ENCODE peak calls at places on chromosomes 11 and 22, in ten cellular contexts. A is heart right ventricle, J is transverse colon, M is mesothelial cell of epicardium, R is neural crest cell, T is RWPE1, P is AG04450, C is PC-9, U is glutamatergic neuron, N is HFF-Myc. H is an unnamed sample.

GRCh38 chr11:2860636-2861035 is 24.9 kb downstream of the CDKN1C start:
- DNase-seq in T (peak), N (no peak), P (no peak), C (peak), M (no peak), U (no peak), A (no peak), J (peak), R (no peak), H (peak)

GRCh38 chr11:35478411-35479139 is 46.8 kb downstream of the PAMR1 start:
- DNase-seq in J (peak), R (no peak), N (no peak), P (no peak), M (no peak), U (no peak), T (no peak), C (no peak), A (no peak), H (no peak)

GRCh38 chr11:113849713-113850112 is 25.7 kb downstream of the USP28 start:
- DNase-seq in U (no peak), T (no peak), M (no peak), A (no peak), P (no peak), R (no peak), C (no peak), N (no peak), J (no peak), H (no peak)

GRCh38 chr11:2886191-2886894 is 768 bp upstream of the CDKN1C start:
- DNase-seq in P (no peak), U (peak), T (no peak), M (no peak), N (no peak), J (no peak), R (peak), A (peak), C (no peak), H (no peak)

GRCh38 chr22:44304906-44305305 is 7.8 kb downstream of the SHISAL1 start:
- DNase-seq in J (no peak), R (no peak), N (no peak), A (no peak), U (no peak), C (no peak), P (no peak), T (no peak), M (no peak), H (no peak)

GRCh38 chr11:31397239-31397834 is 27.7 kb downstream of the DNAJC24 start:
- DNase-seq in R (no peak), M (no peak), P (no peak), J (no peak), C (no peak), T (peak), U (no peak), A (no peak), N (no peak), H (no peak)

GRCh38 chr22:46634011-46634699 is 14.0 kb downstream of the GRAMD4 start:
- DNase-seq in R (no peak), C (no peak), J (no peak), U (no peak), M (no peak), P (no peak), T (no peak), A (peak), N (no peak), H (peak)

GRCh38 chr11:86983071-86983488 is 27.9 kb upstream of the FZD4 start:
- DNase-seq in N (no peak), C (peak), T (peak), R (no peak), P (no peak), U (no peak), J (no peak), M (no peak), A (peak), H (no peak)

GRCh38 chr11:86138958-86139357 is 70.1 kb upstream of the PICALM start:
- DNase-seq in A (no peak), J (no peak), P (no peak), C (no peak), M (no peak), U (no peak), T (no peak), N (no peak), R (no peak), H (no peak)

GRCh38 chr11:3080733-3081385 is 23.6 kb upstream of the CARS1 start:
- DNase-seq in T (no peak), A (no peak), R (no peak), J (no peak), N (no peak), C (no peak), P (no peak), U (no peak), M (no peak), H (no peak)

GRCh38 chr11:88534185-88534584 is 196.6 kb upstream of the CTSC start:
- DNase-seq in C (no peak), J (no peak), M (no peak), P (no peak), N (no peak), U (no peak), T (no peak), A (no peak), R (no peak), H (no peak)

GRCh38 chr11:129451524-129451923 is 75.9 kb downstream of the BARX2 start:
- DNase-seq in U (no peak), C (no peak), M (no peak), P (no peak), T (peak), A (no peak), N (no peak), J (no peak), R (no peak), H (no peak)

GRCh38 chr11:32779131-32779530 is 15.3 kb downstream of the CCDC73 start:
- DNase-seq in T (no peak), C (no peak), U (no peak), R (no peak), M (no peak), P (no peak), J (no peak), A (no peak), N (no peak), H (no peak)

GRCh38 chr11:128988224-128988970 is 45.7 kb upstream of the TP53AIP1 start:
- DNase-seq in U (no peak), N (no peak), M (no peak), T (no peak), C (no peak), R (no peak), A (no peak), P (no peak), J (no peak), H (no peak)

GRCh38 chr11:64348611-64349387 is 8.8 kb downstream of the CCDC88B start:
- DNase-seq in A (no peak), U (peak), M (no peak), R (no peak), T (no peak), P (no peak), C (no peak), N (no peak), J (no peak), H (no peak)

GRCh38 chr11:75013051-75013450 is 24.3 kb downstream of the NEU3 start:
- DNase-seq in T (no peak), U (no peak), J (no peak), C (no peak), M (no peak), R (no peak), P (no peak), N (no peak), A (no peak), H (no peak)

GRCh38 chr11:129854229-129854805 is 38.7 kb downstream of the TMEM45B start:
- DNase-seq in A (no peak), N (no peak), M (no peak), U (no peak), C (peak), R (no peak), J (no peak), P (no peak), T (no peak), H (no peak)

GRCh38 chr22:48347311-48347710 is 1480.4 kb downstream of the BRD1 start:
- DNase-seq in C (no peak), U (no peak), M (no peak), T (no peak), J (no peak), P (no peak), N (no peak), R (no peak), A (no peak), H (no peak)

GRCh38 chr22:25658641-25659040 is 83.3 kb upstream of the MYO18B start:
- DNase-seq in J (no peak), U (no peak), A (no peak), R (no peak), M (no peak), P (no peak), N (no peak), T (no peak), C (no peak), H (no peak)

GRCh38 chr11:94186342-94187203 is 57.9 kb downstream of the PANX1 start:
- DNase-seq in U (no peak), M (no peak), T (no peak), P (no peak), R (no peak), C (no peak), J (no peak), N (no peak), A (no peak), H (no peak)

GRCh38 chr11:84626256-84626655 is 1000.9 kb downstream of the DLG2 start:
- DNase-seq in A (no peak), T (no peak), N (no peak), J (no peak), R (no peak), P (no peak), C (no peak), U (no peak), M (no peak), H (no peak)

GRCh38 chr22:44129614-44129976 is 51.1 kb upstream of the PARVG start:
- DNase-seq in T (no peak), R (no peak), C (no peak), P (no peak), M (no peak), U (no peak), J (no peak), N (peak), A (no peak), H (no peak)

GRCh38 chr22:32532819-32533128 is 58.2 kb downstream of the FBXO7 start:
- DNase-seq in A (no peak), P (no peak), R (no peak), T (no peak), J (no peak), C (no peak), N (no peak), U (no peak), M (no peak), H (no peak)

GRCh38 chr11:57484141-57484710 is 23.9 kb downstream of the RTN4RL2 start:
- DNase-seq in C (no peak), M (no peak), P (no peak), U (no peak), A (no peak), J (no peak), T (no peak), N (no peak), R (no peak), H (no peak)

GRCh38 chr11:134512791-134513538 is 100.9 kb upstream of the B3GAT1 start:
- DNase-seq in R (no peak), N (no peak), A (no peak), C (no peak), T (no peak), P (no peak), U (no peak), M (peak), J (no peak), H (no peak)

GRCh38 chr11:57476223-57476882 is 16.0 kb downstream of the RTN4RL2 start:
- DNase-seq in R (no peak), N (no peak), A (peak), U (peak), J (peak), M (no peak), C (peak), T (no peak), P (no peak), H (no peak)

GRCh38 chr11:100932474-100933100 is 197.0 kb downstream of the PGR start:
- DNase-seq in C (no peak), P (no peak), A (no peak), M (no peak), T (peak), N (peak), R (no peak), J (no peak), U (no peak), H (no peak)

GRCh38 chr22:12601870-12602779 is 2925.9 kb upstream of the OR11H1 start:
- DNase-seq in J (no peak), C (no peak), R (no peak), P (no peak), M (no peak), T (no peak), A (peak), U (peak), N (no peak), H (no peak)

GRCh38 chr11:34915136-34916013 is 804 bp downstream of the APIP start:
- DNase-seq in U (no peak), T (no peak), J (no peak), R (no peak), N (no peak), M (no peak), A (no peak), P (no peak), C (no peak), H (no peak)

GRCh38 chr22:46083383-46084350 is 66.7 kb upstream of the PPARA start:
- DNase-seq in U (no peak), J (peak), R (no peak), T (no peak), C (no peak), M (no peak), A (peak), N (no peak), P (no peak), H (no peak)

GRCh38 chr11:94774345-94774744 is 6.2 kb downstream of the AMOTL1 start:
- DNase-seq in M (no peak), C (no peak), T (no peak), A (no peak), J (no peak), R (no peak), N (no peak), P (no peak), U (no peak), H (no peak)

GRCh38 chr11:46551261-46551660 is 42.6 kb downstream of the AMBRA1 start:
- DNase-seq in J (no peak), C (no peak), U (no peak), A (no peak), M (no peak), P (no peak), T (no peak), R (no peak), N (no peak), H (no peak)

GRCh38 chr11:59528741-59529140 is 17.4 kb downstream of the OR4D9 start:
- DNase-seq in U (no peak), T (no peak), M (no peak), N (no peak), J (no peak), R (no peak), C (no peak), A (no peak), P (no peak), H (no peak)

GRCh38 chr11:63567044-63567840 is 4.1 kb upstream of the PLAAT2 start:
- DNase-seq in P (peak), T (peak), C (peak), N (peak), A (no peak), M (no peak), R (no peak), J (peak), U (no peak), H (peak)

GRCh38 chr11:117748771-117749540 is 48.1 kb downstream of the DSCAML1 start:
- DNase-seq in P (no peak), J (peak), T (no peak), A (no peak), U (no peak), N (no peak), R (no peak), C (no peak), M (no peak), H (no peak)

GRCh38 chr11:555500-556174 is 4.9 kb downstream of the LMNTD2 start:
- DNase-seq in C (no peak), P (no peak), N (no peak), R (no peak), T (no peak), A (no peak), J (no peak), M (no peak), U (peak), H (no peak)

GRCh38 chr11:11211186-11211585 is 141.9 kb downstream of the CSNK2A3 start:
- DNase-seq in M (no peak), N (no peak), C (no peak), U (no peak), J (no peak), R (no peak), P (no peak), A (no peak), T (peak), H (no peak)

GRCh38 chr11:103031834-103032233 is 60.1 kb downstream of the DCUN1D5 start:
- DNase-seq in M (no peak), J (no peak), R (no peak), A (no peak), T (no peak), P (no peak), C (no peak), U (no peak), N (no peak), H (no peak)

GRCh38 chr11:40281055-40281580 is 1178.3 kb downstream of the LRRC4C start:
- DNase-seq in N (no peak), M (no peak), A (no peak), R (no peak), T (no peak), J (no peak), U (no peak), P (no peak), C (no peak), H (no peak)

DNA sequence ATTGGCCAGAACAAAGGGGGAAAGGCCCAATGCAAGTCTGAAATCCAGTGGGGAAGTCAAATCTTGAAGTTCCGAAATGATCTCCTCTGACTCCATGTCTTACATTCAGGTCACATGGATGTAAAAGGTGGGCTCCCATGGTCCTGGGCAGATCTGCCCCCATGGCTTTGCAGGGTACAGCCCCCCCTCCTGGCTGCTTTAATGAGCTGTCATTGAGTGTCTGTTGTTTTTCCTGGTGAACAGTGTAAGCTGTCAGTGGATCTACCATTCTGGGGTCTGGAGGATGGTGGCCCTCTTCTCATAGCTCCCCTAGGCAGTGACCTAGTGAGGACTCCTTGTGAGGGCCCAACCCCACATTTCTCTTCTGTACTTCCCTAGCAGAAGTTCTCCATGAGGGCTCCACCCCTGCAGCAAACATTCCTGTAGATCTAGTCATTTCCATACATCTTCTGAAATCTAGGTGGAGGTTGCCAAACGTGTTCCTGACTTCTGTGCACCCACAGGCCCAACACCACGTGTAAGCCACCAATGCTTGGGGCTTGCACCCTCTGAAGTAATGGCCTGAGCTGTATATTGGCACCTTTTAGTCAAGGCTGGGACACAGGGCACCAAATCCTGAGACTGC is 9.3 kb downstream of the CARD18 start:
- DNase-seq in M (no peak), J (no peak), T (no peak), A (no peak), U (no peak), P (no peak), C (peak), N (no peak), R (no peak), H (no peak)
- TF ChIP-seq CTCF in M (no peak), J (no peak), T (no peak), A (no peak), U (no peak), P (no peak), C (no peak), N (no peak), R (no peak), H (no peak)

GRCh38 chr11:70108250-70108649 is 30.1 kb downstream of the ANO1 start:
- DNase-seq in A (peak), M (no peak), N (no peak), J (no peak), R (no peak), C (no peak), U (no peak), P (peak), T (no peak), H (no peak)
- TF ChIP-seq CTCF in A (no peak), M (no peak), N (no peak), J (no peak), R (no peak), C (no peak), U (no peak), P (no peak), T (no peak), H (no peak)

GRCh38 chr22:36456459-36456835 is 25.0 kb downstream of the TXN2 start:
- DNase-seq in C (no peak), T (no peak), A (no peak), M (no peak), U (no peak), N (no peak), P (no peak), R (no peak), J (no peak), H (no peak)

GRCh38 chr22:36453855-36454378 is 27.5 kb downstream of the TXN2 start:
- DNase-seq in N (no peak), A (no peak), R (no peak), J (no peak), C (no peak), U (no peak), P (no peak), M (no peak), T (no peak), H (no peak)

GRCh38 chr22:36455571-36456458 is 25.6 kb downstream of the TXN2 start:
- DNase-seq in N (no peak), R (no peak), T (no peak), A (no peak), U (no peak), J (no peak), C (no peak), M (no peak), P (no peak), H (no peak)

GRCh38 chr22:36453266-36453607 is 28.2 kb downstream of the TXN2 start:
- DNase-seq in P (no peak), M (no peak), R (no peak), J (peak), C (no peak), N (no peak), A (no peak), T (no peak), U (no peak), H (no peak)

DNA sequence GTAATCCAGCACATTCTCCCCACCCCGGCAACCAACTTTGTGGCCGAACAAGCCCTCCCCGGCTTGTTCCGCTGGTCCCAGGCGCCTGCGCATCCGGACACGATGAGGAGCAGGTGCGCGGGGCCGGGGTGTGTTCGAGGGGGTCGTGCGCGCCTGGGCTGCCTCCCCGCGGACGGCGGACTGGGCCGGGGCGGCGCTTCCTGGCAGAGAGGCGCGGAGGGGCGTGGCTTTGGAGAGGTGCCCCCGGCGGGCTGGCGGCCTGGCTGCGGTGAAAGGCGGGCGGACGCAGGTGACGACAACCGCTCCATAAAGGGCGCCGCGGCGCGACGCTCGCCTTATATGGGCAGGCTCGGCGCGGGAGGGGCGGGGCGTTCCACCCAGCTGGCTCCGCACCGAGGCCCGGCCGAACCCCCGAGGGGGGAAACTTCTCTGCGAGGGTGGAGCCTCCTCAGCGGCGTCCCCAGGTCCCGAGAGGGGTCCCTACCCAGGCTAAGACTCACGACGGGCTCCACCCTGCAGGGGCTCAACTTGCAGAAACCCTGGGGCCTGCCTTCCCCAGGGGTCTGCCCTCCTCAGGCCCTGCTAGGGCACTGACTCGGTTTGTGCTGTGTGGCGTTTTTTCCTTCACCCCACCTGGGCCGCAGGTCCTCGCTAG is 26.4 kb downstream of the TXN2 start:
- DNase-seq in U (peak), J (peak), T (peak), N (no peak), R (peak), C (peak), A (peak), P (peak), M (peak), H (peak)
- TF ChIP-seq CTCF in U (no peak), J (no peak), T (no peak), N (no peak), R (peak), C (peak), A (no peak), P (peak), M (no peak), H (no peak)

DNA sequence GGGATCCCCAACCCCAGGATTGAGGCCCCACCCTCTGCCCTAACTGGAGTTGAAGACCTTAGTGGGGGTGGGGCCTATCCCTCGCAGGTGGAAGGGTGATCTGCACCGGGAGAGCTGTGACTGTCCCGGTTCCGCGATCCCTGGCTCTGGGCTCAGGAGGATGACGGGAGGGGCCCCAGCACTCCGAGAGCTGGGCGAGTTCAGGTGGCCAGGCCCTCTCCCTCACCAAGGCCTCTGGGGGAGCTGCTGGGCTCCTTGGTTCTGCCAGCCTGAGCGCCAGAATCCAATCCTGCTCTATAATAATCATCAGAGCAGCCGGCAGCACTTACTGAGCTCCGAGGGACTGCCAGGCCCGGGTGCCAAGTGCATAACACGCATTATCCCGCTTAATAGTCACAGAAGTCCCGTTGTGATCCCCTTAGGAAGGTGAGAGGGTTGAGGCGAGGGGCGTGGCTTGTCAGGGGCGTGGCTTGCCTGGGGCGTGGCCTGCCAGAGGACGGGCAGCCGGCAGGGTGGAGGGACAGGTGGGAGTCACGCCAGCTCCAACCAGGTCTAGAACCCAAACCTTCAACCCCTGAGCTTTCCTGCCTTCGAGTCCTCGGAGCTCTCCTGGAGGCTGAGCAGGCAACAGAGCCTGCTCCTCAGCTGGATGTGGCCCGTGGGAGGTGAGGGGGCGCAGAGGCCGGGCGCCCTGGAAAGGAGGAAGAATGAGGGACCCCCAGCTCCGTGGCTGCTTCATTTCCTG is 7.2 kb upstream of the SYT7 start:
- DNase-seq in U (peak), P (no peak), C (peak), A (peak), T (peak), R (no peak), J (peak), M (no peak), N (no peak), H (peak)
- TF ChIP-seq CTCF in U (no peak), P (peak), C (peak), A (no peak), T (peak), R (peak), J (peak), M (no peak), N (no peak), H (no peak)

H was measured in Calu3.